ENCODE peak calls at places on chromosomes 11 and 22, in ten cellular contexts. X, R, W, O, Z, E, F, Q, L and Y are unnamed samples.

GRCh38 chr22:25698986-25699385 is 43.0 kb upstream of the MYO18B start:
- DNase-seq in X (no peak), R (no peak), W (no peak), O (no peak), Z (no peak), E (no peak), F (no peak), Q (no peak), L (no peak), Y (no peak)

GRCh38 chr11:20450829-20451228 is 63.3 kb downstream of the PRMT3 start:
- DNase-seq in X (no peak), R (no peak), W (no peak), O (no peak), Z (no peak), E (no peak), F (no peak), Q (no peak), L (no peak), Y (no peak)

GRCh38 chr11:693415-693831 is 1.6 kb downstream of the DEAF1 start:
- DNase-seq in X (no peak), R (peak), W (peak), O (no peak), Z (no peak), E (no peak), F (no peak), Q (no peak), L (no peak), Y (no peak)

GRCh38 chr11:45193695-45194094 is 47.3 kb downstream of the PRDM11 start:
- DNase-seq in X (no peak), R (no peak), W (peak), O (no peak), Z (no peak), E (no peak), F (no peak), Q (no peak), L (no peak), Y (no peak)

GRCh38 chr22:38830026-38830844 is 13.6 kb downstream of the NPTXR start:
- DNase-seq in X (no peak), R (no peak), W (no peak), O (no peak), Z (no peak), E (no peak), F (no peak), Q (no peak), L (no peak), Y (no peak)

GRCh38 chr11:8658210-8658968 is 24.1 kb downstream of the TRIM66 start:
- DNase-seq in X (no peak), R (no peak), W (peak), O (no peak), Z (no peak), E (no peak), F (no peak), Q (no peak), L (no peak), Y (no peak)

GRCh38 chr11:844693-845644 is 2.3 kb downstream of the TSPAN4 start:
- DNase-seq in X (peak), R (peak), W (peak), O (peak), Z (no peak), E (no peak), F (no peak), Q (peak), L (no peak), Y (no peak)

GRCh38 chr11:134482865-134483264 is 70.8 kb upstream of the B3GAT1 start:
- DNase-seq in X (no peak), R (no peak), W (no peak), O (no peak), Z (no peak), E (no peak), F (no peak), Q (no peak), L (no peak), Y (no peak)

GRCh38 chr22:35525687-35526332 is 14.8 kb upstream of the RASD2 start:
- DNase-seq in X (no peak), R (no peak), W (no peak), O (no peak), Z (no peak), E (no peak), F (no peak), Q (no peak), L (no peak), Y (no peak)

GRCh38 chr11:32550207-32550606 is 33.4 kb upstream of the EIF3M start:
- DNase-seq in X (no peak), R (no peak), W (no peak), O (no peak), Z (no peak), E (no peak), F (no peak), Q (no peak), L (no peak), Y (no peak)

GRCh38 chr11:69812927-69813326 is 6.3 kb downstream of the FGF3 start:
- DNase-seq in X (no peak), R (no peak), W (no peak), O (no peak), Z (no peak), E (no peak), F (no peak), Q (no peak), L (no peak), Y (no peak)

GRCh38 chr11:103525069-103525468 is 415.8 kb downstream of the DYNC2H1 start:
- DNase-seq in X (no peak), R (peak), W (peak), O (no peak), Z (no peak), E (peak), F (no peak), Q (no peak), L (no peak), Y (no peak)

GRCh38 chr11:102664001-102664752 is 39.0 kb upstream of the MMP20 start:
- DNase-seq in X (no peak), R (peak), W (no peak), O (no peak), Z (no peak), E (no peak), F (no peak), Q (no peak), L (no peak), Y (no peak)

GRCh38 chr11:7706377-7706776 is at the start of gene OVCH2:
- DNase-seq in X (no peak), R (no peak), W (no peak), O (no peak), Z (no peak), E (no peak), F (no peak), Q (no peak), L (no peak), Y (no peak)

GRCh38 chr11:24389575-24389974 is 107.3 kb upstream of the LUZP2 start:
- DNase-seq in X (no peak), R (no peak), W (no peak), O (no peak), Z (no peak), E (no peak), F (no peak), Q (no peak), L (no peak), Y (no peak)

GRCh38 chr11:96276836-96277235 is 66.2 kb downstream of the MAML2 start:
- DNase-seq in X (no peak), R (no peak), W (no peak), O (no peak), Z (no peak), E (no peak), F (no peak), Q (no peak), L (no peak), Y (no peak)

GRCh38 chr22:26002456-26002855 is 166.8 kb upstream of the SEZ6L start:
- DNase-seq in X (no peak), R (no peak), W (no peak), O (no peak), Z (no peak), E (no peak), F (no peak), Q (no peak), L (no peak), Y (no peak)

GRCh38 chr11:94574193-94574961 is 7.2 kb downstream of the PIWIL4 start:
- DNase-seq in X (no peak), R (peak), W (peak), O (peak), Z (no peak), E (peak), F (no peak), Q (no peak), L (no peak), Y (no peak)

GRCh38 chr22:37253164-37253660 is 9.1 kb upstream of the RAC2 start:
- DNase-seq in X (no peak), R (no peak), W (no peak), O (no peak), Z (no peak), E (no peak), F (no peak), Q (no peak), L (no peak), Y (no peak)

GRCh38 chr11:100624346-100624745 is 62.7 kb upstream of the ARHGAP42 start:
- DNase-seq in X (no peak), R (peak), W (no peak), O (no peak), Z (no peak), E (no peak), F (no peak), Q (no peak), L (no peak), Y (no peak)

GRCh38 chr22:43837666-43838065 is 24.6 kb downstream of the SULT4A1 start:
- DNase-seq in X (no peak), R (no peak), W (no peak), O (no peak), Z (no peak), E (no peak), F (no peak), Q (no peak), L (no peak), Y (no peak)

GRCh38 chr11:116427903-116428637 is 344.7 kb downstream of the BUD13 start:
- DNase-seq in X (no peak), R (no peak), W (no peak), O (no peak), Z (no peak), E (no peak), F (no peak), Q (no peak), L (no peak), Y (no peak)

GRCh38 chr22:36455571-36456458 is 25.6 kb downstream of the TXN2 start:
- DNase-seq in X (no peak), R (peak), W (no peak), O (no peak), Z (no peak), E (no peak), F (no peak), Q (no peak), L (no peak), Y (no peak)

GRCh38 chr11:119560291-119560690 is 137.3 kb upstream of the THY1 start:
- DNase-seq in X (no peak), R (no peak), W (no peak), O (no peak), Z (no peak), E (no peak), F (no peak), Q (no peak), L (no peak), Y (no peak)

GRCh38 chr11:117449111-117449693 is 121.5 kb downstream of the CEP164 start:
- DNase-seq in X (peak), R (peak), W (no peak), O (no peak), Z (no peak), E (no peak), F (no peak), Q (no peak), L (no peak), Y (no peak)

GRCh38 chr11:111926505-111927391 is 8.0 kb downstream of the C11orf52 start:
- DNase-seq in X (peak), R (peak), W (peak), O (peak), Z (peak), E (peak), F (peak), Q (peak), L (peak), Y (peak)

GRCh38 chr11:128508785-128509518 is 78.4 kb downstream of the ETS1 start:
- DNase-seq in X (no peak), R (peak), W (no peak), O (no peak), Z (no peak), E (no peak), F (no peak), Q (no peak), L (no peak), Y (no peak)

GRCh38 chr22:20298110-20298802 is 21.6 kb downstream of the DGCR6L start:
- DNase-seq in X (no peak), R (no peak), W (no peak), O (no peak), Z (no peak), E (no peak), F (no peak), Q (no peak), L (no peak), Y (no peak)

GRCh38 chr22:29002603-29003002 is 59.0 kb downstream of the C22orf31 start:
- DNase-seq in X (no peak), R (no peak), W (no peak), O (no peak), Z (no peak), E (no peak), F (no peak), Q (no peak), L (no peak), Y (no peak)

GRCh38 chr11:15074206-15075161 is 1.1 kb downstream of the CALCB start:
- DNase-seq in X (peak), R (peak), W (peak), O (peak), Z (peak), E (peak), F (peak), Q (peak), L (peak), Y (peak)

GRCh38 chr11:26263769-26264168 is 68.2 kb upstream of the ANO3 start:
- DNase-seq in X (no peak), R (no peak), W (no peak), O (no peak), Z (no peak), E (no peak), F (no peak), Q (no peak), L (no peak), Y (no peak)

GRCh38 chr11:36817336-36817965 is 219.4 kb upstream of the RAG2 start:
- DNase-seq in X (no peak), R (no peak), W (no peak), O (no peak), Z (no peak), E (peak), F (no peak), Q (no peak), L (no peak), Y (no peak)

GRCh38 chr22:49862408-49862776 is 8.7 kb downstream of the ZBED4 start:
- DNase-seq in X (no peak), R (no peak), W (peak), O (no peak), Z (no peak), E (no peak), F (no peak), Q (no peak), L (no peak), Y (no peak)

GRCh38 chr22:25030636-25031035 is 78.1 kb downstream of the KIAA1671 start:
- DNase-seq in X (no peak), R (no peak), W (no peak), O (peak), Z (no peak), E (no peak), F (no peak), Q (no peak), L (no peak), Y (no peak)

GRCh38 chr22:46693634-46694422 is 44.2 kb downstream of the CERK start:
- DNase-seq in X (no peak), R (no peak), W (no peak), O (no peak), Z (no peak), E (no peak), F (no peak), Q (no peak), L (no peak), Y (no peak)

GRCh38 chr11:60840711-60841430 is 1.0 kb upstream of the CCDC86 start:
- DNase-seq in X (no peak), R (peak), W (peak), O (peak), Z (no peak), E (peak), F (no peak), Q (peak), L (no peak), Y (no peak)